ENCODE peak calls at places on chromosome 5, in six cellular contexts. S is A549, I is transverse colon, G is ovary, U is stomach, D is K562. K is an unnamed sample. For H3K4me1, the result is how much of the 10 kb centered on the place peaks cover.

GRCh38 chr5:55699041-55699688 is 13.0 kb downstream of the SLC38A9 start:
- DNase-seq in D (no peak), S (no peak), G (no peak), I (no peak), U (no peak), K (no peak)

GRCh38 chr5:108386345-108387061 is 4.6 kb upstream of the FBXL17 start:
- DNase-seq in G (no peak), U (no peak), D (no peak), I (no peak), S (no peak), K (no peak)

GRCh38 chr5:91848453-91848852 is 465.3 kb upstream of the ARRDC3 start:
- DNase-seq in I (no peak), S (peak), D (no peak), G (no peak), U (no peak), K (no peak)

GRCh38 chr5:67878911-67879310 is 336.6 kb upstream of the PIK3R1 start:
- DNase-seq in D (no peak), G (no peak), I (no peak), S (no peak), U (no peak), K (no peak)

GRCh38 chr5:43432486-43433365 is 20.5 kb upstream of the CCL28 start:
- DNase-seq in G (no peak), S (peak), D (no peak), I (peak), U (peak), K (no peak)

GRCh38 chr5:139820606-139821005 is 25.0 kb downstream of the PSD2 start:
- DNase-seq in D (no peak), S (no peak), G (no peak), U (no peak), I (no peak), K (no peak)

GRCh38 chr5:54484219-54484894 is 28.9 kb downstream of the HSPB3 start:
- DNase-seq in U (no peak), G (no peak), I (no peak), S (no peak), D (no peak), K (no peak)

GRCh38 chr5:83752700-83753099 is 32.0 kb upstream of the HAPLN1 start:
- DNase-seq in G (no peak), I (no peak), D (no peak), S (no peak), U (no peak), K (no peak)

GRCh38 chr5:68290260-68290674 is 74.7 kb downstream of the PIK3R1 start:
- DNase-seq in D (peak), U (peak), I (peak), S (no peak), G (peak), K (no peak)

GRCh38 chr5:173764321-173765029 is 123.7 kb upstream of the CPEB4 start:
- DNase-seq in U (peak), D (peak), S (peak), I (peak), G (peak), K (peak)

GRCh38 chr5:151825445-151825844 is 53.7 kb downstream of the G3BP1 start:
- DNase-seq in U (peak), I (peak), G (peak), D (peak), S (peak), K (peak)

GRCh38 chr5:125450803-125451202 is 704.4 kb upstream of the ZNF608 start:
- DNase-seq in G (no peak), U (no peak), S (no peak), I (no peak), D (no peak), K (no peak)

GRCh38 chr5:65262094-65262493 is 219.6 kb downstream of the ADAMTS6 start:
- DNase-seq in D (no peak), U (no peak), S (no peak), G (peak), I (no peak), K (no peak)

GRCh38 chr5:113246371-113246870 is 188.4 kb downstream of the TSSK1B start:
- DNase-seq in I (no peak), D (no peak), S (no peak), G (no peak), U (no peak), K (no peak)

GRCh38 chr5:73497537-73498056 is 645 bp upstream of the BTF3 start:
- DNase-seq in G (no peak), I (no peak), S (no peak), D (no peak), U (no peak), K (no peak)

GRCh38 chr5:95620870-95621838 is 1.3 kb downstream of the GPR150 start:
- DNase-seq in G (no peak), U (peak), D (no peak), I (peak), S (peak), K (peak)

GRCh38 chr5:179870952-179871351 is 12.3 kb upstream of the MRNIP start:
- DNase-seq in D (no peak), I (no peak), G (no peak), U (no peak), S (no peak), K (no peak)

GRCh38 chr5:126509339-126509738 is 85.7 kb downstream of the ALDH7A1 start:
- DNase-seq in U (no peak), S (no peak), D (no peak), G (no peak), I (no peak), K (no peak)

GRCh38 chr5:74336286-74336685 is 304.2 kb downstream of the ENC1 start:
- DNase-seq in G (no peak), S (no peak), I (no peak), D (no peak), U (no peak), K (peak)

GRCh38 chr5:163104496-163104895 is 332.9 kb upstream of the CCNG1 start:
- DNase-seq in D (no peak), U (no peak), S (peak), I (no peak), G (no peak), K (no peak)

GRCh38 chr5:6504677-6505414 is 56.2 kb downstream of the UBE2QL1 start:
- DNase-seq in U (no peak), G (no peak), I (no peak), S (peak), D (no peak), K (no peak)

GRCh38 chr5:1778138-1779020 is 21.3 kb downstream of the MRPL36 start:
- DNase-seq in D (no peak), U (no peak), I (no peak), G (no peak), S (no peak), K (no peak)

GRCh38 chr5:11973469-11973868 is 69.2 kb upstream of the CTNND2 start:
- DNase-seq in D (no peak), U (no peak), G (no peak), I (no peak), S (no peak), K (no peak)

GRCh38 chr5:143054480-143054941 is 284.3 kb downstream of the ARHGAP26 start:
- DNase-seq in S (no peak), D (no peak), U (no peak), I (peak), G (no peak), K (no peak)

GRCh38 chr5:133528841-133529240 is 83.5 kb downstream of the FSTL4 start:
- DNase-seq in S (no peak), G (no peak), U (no peak), I (no peak), D (no peak), K (no peak)

GRCh38 chr5:177133845-177134652 is 476 bp downstream of the NSD1 start:
- DNase-seq in U (peak), S (peak), G (peak), D (peak), I (peak), K (peak)

GRCh38 chr5:93022770-93023169 is 558.2 kb downstream of the NR2F1-AS1 start:
- DNase-seq in I (no peak), G (no peak), D (no peak), S (peak), U (no peak), K (no peak)

GRCh38 chr5:170076211-170076610 is 29.5 kb upstream of the FOXI1 start:
- DNase-seq in U (no peak), G (no peak), S (no peak), I (no peak), D (no peak), K (no peak)

GRCh38 chr5:124790261-124790894 is 43.9 kb upstream of the ZNF608 start:
- DNase-seq in D (no peak), S (peak), I (no peak), U (no peak), G (no peak), K (no peak)

GRCh38 chr5:59038169-59039002 is 455.5 kb downstream of the RAB3C start:
- DNase-seq in U (no peak), I (no peak), S (peak), G (no peak), D (no peak), K (no peak)

DNA sequence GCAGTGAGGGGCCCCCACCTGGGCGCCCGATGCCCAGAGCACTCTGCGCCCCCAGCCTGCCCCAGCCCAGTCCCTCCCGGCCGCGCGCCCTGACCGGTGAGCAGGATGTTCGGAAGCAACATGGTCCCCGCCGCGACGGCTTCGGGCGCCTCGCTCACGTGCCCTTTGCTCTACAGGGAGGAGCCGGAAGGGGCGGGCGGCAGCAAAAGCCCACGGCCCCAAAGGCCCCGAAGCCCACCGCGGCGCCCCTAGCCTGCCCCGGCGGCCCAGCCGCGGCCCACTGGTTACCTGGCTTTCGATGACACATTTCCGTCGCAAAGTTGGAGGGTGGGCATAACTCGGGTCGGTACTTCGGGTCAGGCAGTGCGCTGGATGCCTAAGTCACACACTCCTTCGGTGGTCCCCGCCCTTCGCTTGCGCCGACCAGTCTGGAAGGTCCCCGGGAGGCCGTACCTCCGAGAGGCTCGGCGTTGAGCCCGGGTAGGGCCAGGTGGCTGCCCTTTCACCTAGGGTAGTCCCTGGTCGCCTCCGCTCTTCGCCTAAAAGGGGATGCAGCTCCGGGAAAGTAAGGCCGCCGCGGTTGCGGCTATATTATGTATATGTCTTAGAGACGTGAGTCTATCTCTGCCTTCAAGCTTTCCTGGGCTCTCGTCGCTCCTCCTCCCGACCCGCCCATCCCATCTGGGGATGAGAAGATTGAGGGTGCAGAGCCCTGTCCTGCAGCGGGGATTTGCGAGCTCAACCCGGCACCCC is at the start of the genes AK6, RAD17 and TAF9:
- DNase-seq in U (peak), G (peak), S (peak), D (peak), I (peak), K (peak)
- TF ChIP-seq POLR2A in U (peak), G (peak), S (peak), D (peak), I (peak), K (peak)

GRCh38 chr5:79697222-79698164 is 7.9 kb downstream of the CMYA5 start:
- DNase-seq in I (no peak), S (no peak), G (peak), D (peak), U (no peak), K (no peak)

GRCh38 chr5:79692586-79692985 is 3.0 kb downstream of the CMYA5 start:
- DNase-seq in U (no peak), I (no peak), S (no peak), G (no peak), D (no peak), K (no peak)

GRCh38 chr5:79694183-79694582 is 4.5 kb downstream of the CMYA5 start:
- DNase-seq in U (no peak), S (no peak), G (no peak), I (no peak), D (no peak), K (no peak)

GRCh38 chr5:79695501-79695900 is 5.9 kb downstream of the CMYA5 start:
- DNase-seq in D (no peak), S (no peak), U (no peak), I (no peak), G (no peak), K (no peak)

DNA sequence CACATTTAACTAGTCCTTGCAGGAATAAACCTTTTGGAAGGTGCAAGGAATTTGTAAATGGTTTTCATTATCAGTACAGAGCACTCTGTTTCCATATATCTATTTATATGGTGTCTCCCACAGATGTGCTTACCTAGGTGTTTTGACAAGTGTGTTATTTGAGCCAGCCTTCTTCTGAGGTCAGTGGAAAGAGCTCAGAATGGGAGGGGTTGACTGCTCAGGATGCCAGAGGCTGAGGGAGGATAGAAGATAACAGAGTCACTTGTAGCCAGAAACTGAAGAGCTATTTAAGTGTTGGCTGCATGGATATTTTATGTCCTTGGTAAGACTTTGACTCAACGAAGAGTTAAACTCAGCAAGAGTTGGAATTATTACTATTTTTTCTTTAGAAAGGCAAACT is 5.0 kb downstream of the CMYA5 start:
- DNase-seq in S (no peak), I (no peak), G (no peak), D (peak), U (no peak), K (no peak)
- H3K4me1 ChIP-seq in S (under half), I (under half), G (under half), D (under half), U (under half), K (under half)

DNA sequence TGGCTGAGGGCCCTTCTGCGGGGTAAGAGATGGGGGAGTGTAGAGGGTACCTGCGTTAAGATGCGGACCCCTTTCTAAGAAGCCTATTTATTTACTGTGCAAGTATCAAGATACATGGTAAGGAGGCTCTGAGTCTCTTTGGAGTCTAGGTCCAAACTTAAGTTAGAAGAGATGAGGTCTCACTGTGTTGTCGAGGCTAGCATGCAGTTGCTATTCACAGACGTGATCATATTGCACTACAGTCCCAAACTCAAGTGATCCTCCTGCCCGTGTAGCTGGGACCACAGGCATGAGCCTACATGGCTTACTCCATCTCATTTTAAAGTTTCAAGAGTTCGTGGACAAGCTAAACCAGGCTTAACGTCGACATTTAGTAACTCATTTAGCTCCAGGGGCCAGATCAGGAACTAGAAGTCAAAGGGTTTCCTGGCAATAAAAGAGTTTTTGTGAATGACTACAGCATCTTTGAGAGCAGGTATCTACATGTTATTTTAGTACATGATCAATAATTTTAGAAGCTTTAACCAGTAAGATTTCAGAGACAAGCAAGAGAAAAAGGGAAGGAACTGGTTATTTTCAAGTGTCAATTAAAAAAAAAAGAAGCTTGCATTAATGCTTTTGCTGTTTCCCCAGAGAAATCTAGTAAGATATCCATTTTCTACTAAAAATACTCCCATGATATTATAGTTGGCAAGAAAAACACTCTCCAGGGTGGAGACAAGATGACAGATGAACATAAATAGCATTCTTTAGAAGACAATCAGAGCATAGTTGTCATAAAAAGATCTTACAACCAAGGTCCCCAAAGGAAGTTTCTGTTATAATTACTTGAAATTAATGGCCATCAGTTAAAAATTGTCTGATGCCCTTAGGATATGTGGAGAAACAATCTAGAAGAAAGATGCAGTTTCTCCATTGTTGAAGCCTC is 141.3 kb downstream of the SCAMP1 start:
- DNase-seq in S (no peak), D (no peak), G (no peak), I (no peak), U (no peak), K (no peak)
- TF ChIP-seq EP300 in S (no peak), D (no peak), G (no peak), I (no peak), U (no peak), K (no peak)

DNA sequence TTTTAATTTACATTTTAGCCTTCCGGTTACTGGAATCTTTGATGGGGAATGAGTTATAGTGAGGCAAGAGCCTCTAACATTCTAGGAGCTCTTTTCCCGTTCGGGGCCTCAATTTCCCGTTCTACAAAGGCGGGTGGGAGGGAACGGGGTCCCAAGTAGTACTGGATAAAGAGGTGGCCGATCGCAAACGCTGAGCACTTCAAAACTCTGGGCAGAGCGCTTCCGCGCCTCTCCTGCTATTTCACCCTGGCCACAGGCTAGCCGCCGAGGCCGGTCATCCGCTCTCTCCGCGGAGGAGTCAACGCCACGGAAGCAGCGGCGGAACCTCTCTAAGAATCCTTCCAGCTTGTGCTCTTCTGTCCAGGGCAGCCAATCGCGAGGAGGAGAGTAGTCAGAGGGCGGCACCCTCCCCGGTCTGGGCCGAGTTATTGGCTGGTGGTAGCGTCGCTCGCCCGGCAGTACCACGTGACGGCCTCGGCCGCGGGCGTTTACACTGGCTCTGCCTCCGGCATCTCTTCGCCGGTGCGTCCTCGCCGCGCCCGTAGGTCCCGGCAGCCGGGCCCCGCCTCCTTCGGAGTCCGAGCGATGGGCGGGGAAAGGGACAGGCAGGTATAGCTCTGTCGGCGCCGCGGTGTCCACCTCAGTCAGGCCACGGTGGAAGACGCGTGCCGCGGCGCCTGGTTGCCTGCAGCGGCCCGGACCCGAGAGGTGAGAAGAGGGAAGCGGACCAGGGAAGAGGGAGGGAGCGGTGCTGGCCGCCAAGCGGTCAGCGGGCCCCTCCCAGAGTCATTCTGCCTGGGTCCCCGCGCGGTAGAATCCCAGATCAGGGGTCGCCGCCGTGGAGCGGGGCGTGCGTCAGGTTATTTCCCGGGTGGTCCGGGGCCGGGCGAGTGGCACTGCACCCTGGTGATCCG is at the start of gene SLC26A2:
- DNase-seq in S (peak), U (peak), G (peak), I (peak), D (peak), K (peak)
- TF ChIP-seq POLR2A in S (peak), U (peak), G (peak), I (peak), D (peak), K (peak)

GRCh38 chr5:111930407-111930806 is 173.4 kb upstream of the NREP start:
- DNase-seq in I (no peak), D (no peak), S (no peak), U (no peak), G (no peak), K (no peak)

GRCh38 chr5:111929261-111929660 is 172.3 kb upstream of the NREP start:
- DNase-seq in S (no peak), U (no peak), I (no peak), G (no peak), D (no peak), K (no peak)

GRCh38 chr5:111929892-111930291 is 172.9 kb upstream of the NREP start:
- DNase-seq in G (no peak), D (no peak), S (peak), U (no peak), I (no peak), K (peak)

GRCh38 chr5:111927191-111927590 is 170.2 kb upstream of the NREP start:
- DNase-seq in U (no peak), I (no peak), D (no peak), G (no peak), S (no peak), K (no peak)

GRCh38 chr5:111928501-111928900 is 171.5 kb upstream of the NREP start:
- DNase-seq in I (no peak), G (no peak), U (no peak), S (no peak), D (no peak), K (no peak)
- H3K4me1 ChIP-seq in I (under half), G (under half), U (under half), S (under half), D (under half), K (under half)

DNA sequence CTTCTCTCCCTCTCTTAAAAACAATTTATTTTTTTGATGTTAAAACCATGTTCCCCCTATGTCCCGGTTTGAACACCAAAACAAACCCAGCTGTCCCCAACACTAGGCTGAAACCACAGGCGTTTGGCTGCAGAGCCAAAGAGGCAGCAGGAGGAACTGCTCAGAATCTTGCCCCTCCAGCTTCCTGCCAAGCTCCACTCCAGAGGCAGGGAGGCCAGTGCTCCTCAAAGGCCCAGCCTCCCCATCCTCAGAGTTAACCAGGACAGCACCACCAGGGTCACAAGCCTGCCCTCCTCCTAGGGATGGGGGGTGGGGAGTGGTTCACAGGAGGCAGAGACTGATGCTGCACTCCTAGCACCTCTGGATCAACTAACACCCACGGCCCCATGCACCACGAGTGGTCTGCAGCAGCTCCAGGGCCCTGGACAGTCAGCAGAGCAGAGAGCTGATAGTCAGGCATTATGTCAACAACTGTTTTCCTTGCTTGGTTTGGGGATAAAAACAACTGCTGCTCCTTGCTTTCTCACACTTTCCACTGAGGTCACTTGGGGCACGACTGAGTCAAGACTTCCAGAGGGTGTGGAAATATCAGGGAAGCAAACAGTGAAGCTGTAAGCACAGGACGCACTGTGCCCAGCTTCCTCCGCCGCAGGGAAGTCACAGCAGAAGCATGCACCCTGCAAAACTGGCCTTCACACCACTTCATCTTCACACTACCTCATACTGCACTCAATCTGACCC is 96.4 kb upstream of the ADRA1B start:
- DNase-seq in I (peak), U (peak), D (no peak), G (no peak), S (peak), K (peak)
- TF ChIP-seq EP300 in I (peak), U (peak), D (no peak), G (peak), S (no peak), K (peak)

K was measured in upper lobe of left lung.